ENCODE peak calls at places on chromosomes 3 and 15, in nine cellular contexts. One of them, this sample, is unnamed.

GRCh38 chr15:63870403-63871209 is 36.9 kb upstream of the HERC1 start:
- DNase-seq in pancreas: no peak
- DNase-seq in B cell: no peak
- DNase-seq in T47D: peak
- DNase-seq in amygdala: no peak
- DNase-seq in substantia nigra: no peak
- DNase-seq in NCI-H1105 treated with DMSO at 0.1 percent for 48 hours: no peak
- DNase-seq in NCI-H748 treated with DMSO at 0.1 percent for 48 hours: no peak
- DNase-seq in tibial artery: no peak
- DNase-seq in this sample: peak

GRCh38 chr3:122092460-122093165 is 37.5 kb downstream of the CD86 start:
- DNase-seq in pancreas: peak
- DNase-seq in B cell: no peak
- DNase-seq in T47D: peak
- DNase-seq in amygdala: no peak
- DNase-seq in substantia nigra: no peak
- DNase-seq in NCI-H1105 treated with DMSO at 0.1 percent for 48 hours: no peak
- DNase-seq in NCI-H748 treated with DMSO at 0.1 percent for 48 hours: no peak
- DNase-seq in tibial artery: no peak
- DNase-seq in this sample: peak

GRCh38 chr15:29208352-29208751 is 61.3 kb downstream of the NSMCE3 start:
- DNase-seq in pancreas: no peak
- DNase-seq in B cell: no peak
- DNase-seq in T47D: no peak
- DNase-seq in amygdala: no peak
- DNase-seq in substantia nigra: no peak
- DNase-seq in NCI-H1105 treated with DMSO at 0.1 percent for 48 hours: peak
- DNase-seq in NCI-H748 treated with DMSO at 0.1 percent for 48 hours: peak
- DNase-seq in tibial artery: no peak
- DNase-seq in this sample: no peak

GRCh38 chr3:158405507-158405906 is 165.5 kb upstream of the MLF1 start:
- DNase-seq in pancreas: no peak
- DNase-seq in B cell: no peak
- DNase-seq in T47D: no peak
- DNase-seq in amygdala: no peak
- DNase-seq in substantia nigra: no peak
- DNase-seq in NCI-H1105 treated with DMSO at 0.1 percent for 48 hours: peak
- DNase-seq in NCI-H748 treated with DMSO at 0.1 percent for 48 hours: no peak
- DNase-seq in tibial artery: no peak
- DNase-seq in this sample: no peak

GRCh38 chr3:123760817-123761216 is 123.3 kb downstream of the MYLK start:
- DNase-seq in pancreas: no peak
- DNase-seq in B cell: no peak
- DNase-seq in T47D: no peak
- DNase-seq in amygdala: no peak
- DNase-seq in substantia nigra: no peak
- DNase-seq in NCI-H1105 treated with DMSO at 0.1 percent for 48 hours: no peak
- DNase-seq in NCI-H748 treated with DMSO at 0.1 percent for 48 hours: no peak
- DNase-seq in tibial artery: no peak
- DNase-seq in this sample: no peak

GRCh38 chr3:11919390-11919789 is 72.7 kb upstream of the TAMM41 start:
- DNase-seq in pancreas: no peak
- DNase-seq in B cell: no peak
- DNase-seq in T47D: no peak
- DNase-seq in amygdala: no peak
- DNase-seq in substantia nigra: no peak
- DNase-seq in NCI-H1105 treated with DMSO at 0.1 percent for 48 hours: no peak
- DNase-seq in NCI-H748 treated with DMSO at 0.1 percent for 48 hours: no peak
- DNase-seq in tibial artery: no peak
- DNase-seq in this sample: no peak

GRCh38 chr3:128556949-128557348 is 63.9 kb upstream of the GATA2 start:
- DNase-seq in pancreas: no peak
- DNase-seq in B cell: peak
- DNase-seq in T47D: no peak
- DNase-seq in amygdala: no peak
- DNase-seq in substantia nigra: no peak
- DNase-seq in NCI-H1105 treated with DMSO at 0.1 percent for 48 hours: no peak
- DNase-seq in NCI-H748 treated with DMSO at 0.1 percent for 48 hours: no peak
- DNase-seq in tibial artery: peak
- DNase-seq in this sample: no peak

GRCh38 chr3:197003461-197004385 is 25.9 kb downstream of the MELTF start:
- DNase-seq in pancreas: peak
- DNase-seq in B cell: no peak
- DNase-seq in T47D: peak
- DNase-seq in amygdala: no peak
- DNase-seq in substantia nigra: no peak
- DNase-seq in NCI-H1105 treated with DMSO at 0.1 percent for 48 hours: no peak
- DNase-seq in NCI-H748 treated with DMSO at 0.1 percent for 48 hours: no peak
- DNase-seq in tibial artery: peak
- DNase-seq in this sample: peak

GRCh38 chr3:71428841-71429609 is 154.5 kb downstream of the FOXP1 start:
- DNase-seq in pancreas: peak
- DNase-seq in B cell: no peak
- DNase-seq in T47D: no peak
- DNase-seq in amygdala: no peak
- DNase-seq in substantia nigra: no peak
- DNase-seq in NCI-H1105 treated with DMSO at 0.1 percent for 48 hours: peak
- DNase-seq in NCI-H748 treated with DMSO at 0.1 percent for 48 hours: no peak
- DNase-seq in tibial artery: no peak
- DNase-seq in this sample: peak

GRCh38 chr15:70672081-70672480 is 91.3 kb downstream of the UACA start:
- DNase-seq in pancreas: no peak
- DNase-seq in B cell: no peak
- DNase-seq in T47D: no peak
- DNase-seq in amygdala: no peak
- DNase-seq in substantia nigra: no peak
- DNase-seq in NCI-H1105 treated with DMSO at 0.1 percent for 48 hours: no peak
- DNase-seq in NCI-H748 treated with DMSO at 0.1 percent for 48 hours: no peak
- DNase-seq in tibial artery: no peak
- DNase-seq in this sample: no peak

GRCh38 chr3:136893848-136894443 is 31.9 kb downstream of the NCK1 start:
- DNase-seq in pancreas: no peak
- DNase-seq in B cell: no peak
- DNase-seq in T47D: no peak
- DNase-seq in amygdala: no peak
- DNase-seq in substantia nigra: no peak
- DNase-seq in NCI-H1105 treated with DMSO at 0.1 percent for 48 hours: no peak
- DNase-seq in NCI-H748 treated with DMSO at 0.1 percent for 48 hours: no peak
- DNase-seq in tibial artery: no peak
- DNase-seq in this sample: no peak

GRCh38 chr15:64274541-64274940 is 81.4 kb downstream of the CSNK1G1 start:
- DNase-seq in pancreas: no peak
- DNase-seq in B cell: no peak
- DNase-seq in T47D: no peak
- DNase-seq in amygdala: no peak
- DNase-seq in substantia nigra: no peak
- DNase-seq in NCI-H1105 treated with DMSO at 0.1 percent for 48 hours: no peak
- DNase-seq in NCI-H748 treated with DMSO at 0.1 percent for 48 hours: no peak
- DNase-seq in tibial artery: no peak
- DNase-seq in this sample: no peak

GRCh38 chr3:116425126-116425525 is 20.2 kb downstream of the LSAMP start:
- DNase-seq in pancreas: no peak
- DNase-seq in B cell: no peak
- DNase-seq in T47D: no peak
- DNase-seq in amygdala: no peak
- DNase-seq in substantia nigra: no peak
- DNase-seq in NCI-H1105 treated with DMSO at 0.1 percent for 48 hours: peak
- DNase-seq in NCI-H748 treated with DMSO at 0.1 percent for 48 hours: peak
- DNase-seq in tibial artery: no peak
- DNase-seq in this sample: no peak

GRCh38 chr3:33577588-33577987 is 137.4 kb upstream of the UBP1 start:
- DNase-seq in pancreas: no peak
- DNase-seq in B cell: no peak
- DNase-seq in T47D: no peak
- DNase-seq in amygdala: no peak
- DNase-seq in substantia nigra: no peak
- DNase-seq in NCI-H1105 treated with DMSO at 0.1 percent for 48 hours: no peak
- DNase-seq in NCI-H748 treated with DMSO at 0.1 percent for 48 hours: no peak
- DNase-seq in tibial artery: no peak
- DNase-seq in this sample: no peak

GRCh38 chr3:8501388-8502131 is at the start of gene LMCD1:
- DNase-seq in pancreas: peak
- DNase-seq in B cell: peak
- DNase-seq in T47D: peak
- DNase-seq in amygdala: peak
- DNase-seq in substantia nigra: peak
- DNase-seq in NCI-H1105 treated with DMSO at 0.1 percent for 48 hours: peak
- DNase-seq in NCI-H748 treated with DMSO at 0.1 percent for 48 hours: peak
- DNase-seq in tibial artery: peak
- DNase-seq in this sample: peak

GRCh38 chr15:99057697-99058420 is 47.0 kb upstream of the SYNM start:
- DNase-seq in pancreas: no peak
- DNase-seq in B cell: no peak
- DNase-seq in T47D: no peak
- DNase-seq in amygdala: no peak
- DNase-seq in substantia nigra: no peak
- DNase-seq in NCI-H1105 treated with DMSO at 0.1 percent for 48 hours: no peak
- DNase-seq in NCI-H748 treated with DMSO at 0.1 percent for 48 hours: no peak
- DNase-seq in tibial artery: no peak
- DNase-seq in this sample: peak

GRCh38 chr3:38590521-38590920 is 59.0 kb downstream of the SCN5A start:
- DNase-seq in pancreas: peak
- DNase-seq in B cell: no peak
- DNase-seq in T47D: no peak
- DNase-seq in amygdala: no peak
- DNase-seq in substantia nigra: no peak
- DNase-seq in NCI-H1105 treated with DMSO at 0.1 percent for 48 hours: no peak
- DNase-seq in NCI-H748 treated with DMSO at 0.1 percent for 48 hours: no peak
- DNase-seq in tibial artery: peak
- DNase-seq in this sample: no peak

GRCh38 chr3:194824100-194824499 is 138.4 kb downstream of the FAM43A start:
- DNase-seq in pancreas: no peak
- DNase-seq in B cell: no peak
- DNase-seq in T47D: no peak
- DNase-seq in amygdala: no peak
- DNase-seq in substantia nigra: no peak
- DNase-seq in NCI-H1105 treated with DMSO at 0.1 percent for 48 hours: no peak
- DNase-seq in NCI-H748 treated with DMSO at 0.1 percent for 48 hours: no peak
- DNase-seq in tibial artery: no peak
- DNase-seq in this sample: no peak

GRCh38 chr3:153051427-153052095 is 110.5 kb upstream of the RAP2B start:
- DNase-seq in pancreas: no peak
- DNase-seq in B cell: no peak
- DNase-seq in T47D: no peak
- DNase-seq in amygdala: no peak
- DNase-seq in substantia nigra: no peak
- DNase-seq in NCI-H1105 treated with DMSO at 0.1 percent for 48 hours: no peak
- DNase-seq in NCI-H748 treated with DMSO at 0.1 percent for 48 hours: no peak
- DNase-seq in tibial artery: no peak
- DNase-seq in this sample: no peak

GRCh38 chr3:134816623-134817022 is 21.6 kb downstream of the EPHB1 start:
- DNase-seq in pancreas: no peak
- DNase-seq in B cell: no peak
- DNase-seq in T47D: no peak
- DNase-seq in amygdala: no peak
- DNase-seq in substantia nigra: no peak
- DNase-seq in NCI-H1105 treated with DMSO at 0.1 percent for 48 hours: no peak
- DNase-seq in NCI-H748 treated with DMSO at 0.1 percent for 48 hours: no peak
- DNase-seq in tibial artery: no peak
- DNase-seq in this sample: no peak

GRCh38 chr15:63402498-63403253 is 21.0 kb upstream of the CA12 start:
- DNase-seq in pancreas: no peak
- DNase-seq in B cell: no peak
- DNase-seq in T47D: peak
- DNase-seq in amygdala: no peak
- DNase-seq in substantia nigra: no peak
- DNase-seq in NCI-H1105 treated with DMSO at 0.1 percent for 48 hours: peak
- DNase-seq in NCI-H748 treated with DMSO at 0.1 percent for 48 hours: no peak
- DNase-seq in tibial artery: no peak
- DNase-seq in this sample: no peak

GRCh38 chr3:56547486-56547885 is 9.5 kb upstream of the CCDC66 start:
- DNase-seq in pancreas: no peak
- DNase-seq in B cell: no peak
- DNase-seq in T47D: peak
- DNase-seq in amygdala: no peak
- DNase-seq in substantia nigra: no peak
- DNase-seq in NCI-H1105 treated with DMSO at 0.1 percent for 48 hours: no peak
- DNase-seq in NCI-H748 treated with DMSO at 0.1 percent for 48 hours: peak
- DNase-seq in tibial artery: no peak
- DNase-seq in this sample: no peak

GRCh38 chr15:95324596-95325135 is 1005.8 kb upstream of the NR2F2 start:
- DNase-seq in pancreas: no peak
- DNase-seq in B cell: no peak
- DNase-seq in T47D: no peak
- DNase-seq in amygdala: no peak
- DNase-seq in substantia nigra: no peak
- DNase-seq in NCI-H1105 treated with DMSO at 0.1 percent for 48 hours: no peak
- DNase-seq in NCI-H748 treated with DMSO at 0.1 percent for 48 hours: no peak
- DNase-seq in tibial artery: no peak
- DNase-seq in this sample: no peak

GRCh38 chr3:100802126-100802525 is 92.8 kb downstream of the TFG start:
- DNase-seq in pancreas: no peak
- DNase-seq in B cell: no peak
- DNase-seq in T47D: peak
- DNase-seq in amygdala: no peak
- DNase-seq in substantia nigra: no peak
- DNase-seq in NCI-H1105 treated with DMSO at 0.1 percent for 48 hours: no peak
- DNase-seq in NCI-H748 treated with DMSO at 0.1 percent for 48 hours: no peak
- DNase-seq in tibial artery: no peak
- DNase-seq in this sample: no peak

GRCh38 chr15:81751321-81751720 is 294.5 kb downstream of the MEX3B start:
- DNase-seq in pancreas: no peak
- DNase-seq in B cell: no peak
- DNase-seq in T47D: peak
- DNase-seq in amygdala: no peak
- DNase-seq in substantia nigra: no peak
- DNase-seq in NCI-H1105 treated with DMSO at 0.1 percent for 48 hours: no peak
- DNase-seq in NCI-H748 treated with DMSO at 0.1 percent for 48 hours: no peak
- DNase-seq in tibial artery: no peak
- DNase-seq in this sample: no peak

GRCh38 chr3:45210308-45211038 is 15.6 kb downstream of the TMEM158 start:
- DNase-seq in pancreas: peak
- DNase-seq in B cell: peak
- DNase-seq in T47D: peak
- DNase-seq in amygdala: peak
- DNase-seq in substantia nigra: peak
- DNase-seq in NCI-H1105 treated with DMSO at 0.1 percent for 48 hours: peak
- DNase-seq in NCI-H748 treated with DMSO at 0.1 percent for 48 hours: no peak
- DNase-seq in tibial artery: peak
- DNase-seq in this sample: peak

GRCh38 chr15:69758810-69759410 is 306.3 kb downstream of the RPLP1 start:
- DNase-seq in pancreas: no peak
- DNase-seq in B cell: peak
- DNase-seq in T47D: no peak
- DNase-seq in amygdala: no peak
- DNase-seq in substantia nigra: no peak
- DNase-seq in NCI-H1105 treated with DMSO at 0.1 percent for 48 hours: no peak
- DNase-seq in NCI-H748 treated with DMSO at 0.1 percent for 48 hours: no peak
- DNase-seq in tibial artery: no peak
- DNase-seq in this sample: peak

GRCh38 chr15:79721256-79721655 is 175.6 kb downstream of the MTHFS start:
- DNase-seq in pancreas: no peak
- DNase-seq in B cell: no peak
- DNase-seq in T47D: no peak
- DNase-seq in amygdala: no peak
- DNase-seq in substantia nigra: no peak
- DNase-seq in NCI-H1105 treated with DMSO at 0.1 percent for 48 hours: no peak
- DNase-seq in NCI-H748 treated with DMSO at 0.1 percent for 48 hours: no peak
- DNase-seq in tibial artery: no peak
- DNase-seq in this sample: no peak

GRCh38 chr3:64520334-64520733 is 167.5 kb downstream of the ADAMTS9 start:
- DNase-seq in pancreas: no peak
- DNase-seq in B cell: no peak
- DNase-seq in T47D: no peak
- DNase-seq in amygdala: no peak
- DNase-seq in substantia nigra: no peak
- DNase-seq in NCI-H1105 treated with DMSO at 0.1 percent for 48 hours: no peak
- DNase-seq in NCI-H748 treated with DMSO at 0.1 percent for 48 hours: no peak
- DNase-seq in tibial artery: no peak
- DNase-seq in this sample: no peak

GRCh38 chr15:46921906-46922305 is 795.4 kb upstream of the SEMA6D start:
- DNase-seq in pancreas: no peak
- DNase-seq in B cell: no peak
- DNase-seq in T47D: no peak
- DNase-seq in amygdala: no peak
- DNase-seq in substantia nigra: no peak
- DNase-seq in NCI-H1105 treated with DMSO at 0.1 percent for 48 hours: no peak
- DNase-seq in NCI-H748 treated with DMSO at 0.1 percent for 48 hours: no peak
- DNase-seq in tibial artery: no peak
- DNase-seq in this sample: no peak